ENCODE peak calls at places on chromosomes 7 and 10, in five cellular contexts. C is HFFc6; X is stimulated activated CD4-positive, alpha-beta T cell treated with anti-CD3 and anti-CD28 coated beads, Interleukin-2, amount 100 ng/mL, for 48 hours; U is activated CD8-positive, alpha-beta memory T cell treated with anti-CD3 and anti-CD28 coated beads for 24 hours; S is putamen. L is an unnamed sample.
A peak's percentile ranks its signal among the peaks of the same experiment; 100 is the strongest.

GRCh38 chr7:29345590-29345989 is 151.0 kb downstream of the CHN2 start:
- DNase-seq in C (no peak), X (no peak), U (no peak), S (peak; percentile 58), L (peak; percentile 39)

GRCh38 chr10:21721000-21721670 is 187.1 kb downstream of the MLLT10 start:
- DNase-seq in C (peak; percentile 24), X (no peak), U (no peak), S (no peak), L (no peak)

GRCh38 chr10:69124558-69125121 is 662 bp downstream of the VPS26A start:
- DNase-seq in C (peak; percentile 49), X (peak; percentile 27), U (peak; percentile 70), S (peak; percentile 20), L (no peak)

GRCh38 chr7:124397134-124397533 is 364.3 kb upstream of the TMEM229A start:
- DNase-seq in C (no peak), X (no peak), U (no peak), S (no peak), L (no peak)

GRCh38 chr7:158001621-158002320 is 585.9 kb downstream of the PTPRN2 start:
- DNase-seq in C (no peak), X (no peak), U (no peak), S (no peak), L (no peak)

GRCh38 chr10:13587367-13587766 is 602 bp downstream of the PRPF18 start:
- DNase-seq in C (no peak), X (no peak), U (no peak), S (peak; percentile 17), L (no peak)

GRCh38 chr7:46169384-46169755 is 248.3 kb upstream of the IGFBP3 start:
- DNase-seq in C (peak; percentile 8), X (no peak), U (no peak), S (no peak), L (no peak)

GRCh38 chr7:159103382-159104187 is 41.1 kb downstream of the VIPR2 start:
- DNase-seq in C (no peak), X (no peak), U (no peak), S (no peak), L (no peak)

GRCh38 chr10:6108631-6109443 is 20.0 kb downstream of the RBM17 start:
- DNase-seq in C (peak; percentile 18), X (peak; percentile 21), U (no peak), S (no peak), L (no peak)

GRCh38 chr10:47137311-47137851 is 162.6 kb upstream of the GDF10 start:
- DNase-seq in C (peak; percentile 83), X (no peak), U (no peak), S (no peak), L (no peak)

GRCh38 chr10:49055231-49055850 is 60.0 kb downstream of the VSTM4 start:
- DNase-seq in C (no peak), X (no peak), U (no peak), S (no peak), L (no peak)

GRCh38 chr7:23237000-23237399 is 9.6 kb upstream of the GPNMB start:
- DNase-seq in C (no peak), X (no peak), U (no peak), S (no peak), L (no peak)

GRCh38 chr10:35640951-35641429 is 1.1 kb downstream of the FZD8 start:
- DNase-seq in C (peak; percentile 65), X (peak; percentile 49), U (peak; percentile 78), S (no peak), L (peak; percentile 38)

GRCh38 chr7:54961391-54961790 is 57.4 kb upstream of the EGFR start:
- DNase-seq in C (no peak), X (no peak), U (no peak), S (no peak), L (no peak)

GRCh38 chr10:91409069-91409868 is 875 bp upstream of the HECTD2 start:
- DNase-seq in C (peak; percentile 60), X (no peak), U (no peak), S (peak; percentile 81), L (peak; percentile 35)

GRCh38 chr7:141820067-141820466 is 21.2 kb downstream of the PRSS37 start:
- DNase-seq in C (no peak), X (no peak), U (no peak), S (no peak), L (no peak)

GRCh38 chr7:148763622-148764021 is 64.9 kb downstream of the CUL1 start:
- DNase-seq in C (peak; percentile 9), X (no peak), U (no peak), S (no peak), L (no peak)

GRCh38 chr10:33547976-33548375 is 213.5 kb upstream of the NRP1 start:
- DNase-seq in C (no peak), X (no peak), U (no peak), S (no peak), L (no peak)

GRCh38 chr10:86872757-86873156 is 84.7 kb downstream of the MMRN2 start:
- DNase-seq in C (no peak), X (no peak), U (no peak), S (no peak), L (no peak)

GRCh38 chr7:104328970-104329825 is 795 bp downstream of the LHFPL3 start:
- DNase-seq in C (no peak), X (no peak), U (no peak), S (peak; percentile 14), L (no peak)

GRCh38 chr7:69817835-69818646 is 219.8 kb downstream of the AUTS2 start:
- DNase-seq in C (no peak), X (no peak), U (no peak), S (no peak), L (no peak)

GRCh38 chr7:45391618-45392451 is 182.3 kb upstream of the ADCY1 start:
- DNase-seq in C (no peak), X (no peak), U (no peak), S (no peak), L (no peak)

GRCh38 chr7:152145853-152146466 is 120.5 kb downstream of the GALNT11 start:
- DNase-seq in C (peak; percentile 88), X (no peak), U (no peak), S (peak; percentile 28), L (no peak)

GRCh38 chr7:137818036-137818435 is 28.7 kb downstream of the DGKI start:
- DNase-seq in C (peak; percentile 62), X (no peak), U (no peak), S (no peak), L (no peak)

GRCh38 chr10:113450906-113451305 is 101.9 kb upstream of the HABP2 start:
- DNase-seq in C (no peak), X (no peak), U (no peak), S (no peak), L (no peak)

GRCh38 chr7:97317575-97317974 is 200.1 kb downstream of the SDHAF3 start:
- DNase-seq in C (no peak), X (no peak), U (no peak), S (peak; percentile 7), L (no peak)

GRCh38 chr10:62252051-62252450 is 16.6 kb downstream of the RTKN2 start:
- DNase-seq in C (no peak), X (no peak), U (no peak), S (no peak), L (no peak)

GRCh38 chr10:124120410-124121061 is 27.1 kb upstream of the CHST15 start:
- DNase-seq in C (no peak), X (no peak), U (no peak), S (no peak), L (no peak)

GRCh38 chr7:98946389-98946788 is 68.1 kb downstream of the TRRAP start:
- DNase-seq in C (no peak), X (no peak), U (no peak), S (no peak), L (no peak)

GRCh38 chr7:133491846-133492652 is 239.2 kb downstream of the EXOC4 start:
- DNase-seq in C (peak; percentile 58), X (no peak), U (no peak), S (no peak), L (no peak)

GRCh38 chr7:70571403-70571911 is 560.5 kb upstream of the GALNT17 start:
- DNase-seq in C (no peak), X (no peak), U (no peak), S (no peak), L (no peak)

GRCh38 chr10:6473901-6474370 is 106.1 kb downstream of the PRKCQ start:
- DNase-seq in C (no peak), X (no peak), U (peak; percentile 76), S (no peak), L (no peak)

GRCh38 chr10:71727429-71728217 is 8.0 kb upstream of the C10orf105 start:
- DNase-seq in C (no peak), X (no peak), U (peak; percentile 86), S (no peak), L (no peak)

GRCh38 chr10:47152861-47153349 is 147.1 kb upstream of the GDF10 start:
- DNase-seq in C (peak; percentile 27), X (no peak), U (no peak), S (no peak), L (no peak)

GRCh38 chr7:20785211-20786048 is 1.3 kb downstream of the SP8 start:
- DNase-seq in C (no peak), X (no peak), U (no peak), S (no peak), L (no peak)

GRCh38 chr10:132185601-132186487 is 904 bp upstream of the DPYSL4 start:
- DNase-seq in C (no peak), X (peak; percentile 46), U (peak; percentile 69), S (no peak), L (no peak)